ENCODE peak calls at places on chromosomes 5 and 9, in four cellular contexts. E is OCI-LY7, A is GM23248, R is GM23338. M is an unnamed sample. For H3K36me3 and H3K9me2, the result is how much of the 10 kb centered on the place peaks cover.

GRCh38 chr9:102867488-102867887 is 127.6 kb upstream of the CYLC2 start:
- DNase-seq in E (no peak), A (no peak), R (no peak), M (no peak)

GRCh38 chr5:159210306-159210722 is 961 bp upstream of the RNF145 start:
- DNase-seq in E (no peak), A (peak), R (no peak), M (no peak)

GRCh38 chr9:88947581-88948573 is 43.4 kb upstream of the S1PR3 start:
- DNase-seq in E (no peak), A (peak), R (no peak), M (no peak)

GRCh38 chr9:133729646-133730281 is 8.4 kb downstream of the SARDH start:
- DNase-seq in E (no peak), A (no peak), R (no peak), M (no peak)

GRCh38 chr5:7873216-7873615 is 4.3 kb downstream of the MTRR start:
- DNase-seq in E (peak), A (no peak), R (no peak), M (no peak)

GRCh38 chr9:92711844-92712243 is 41.9 kb upstream of the IPPK start:
- DNase-seq in E (no peak), A (no peak), R (no peak), M (no peak)

GRCh38 chr9:35935755-35936509 is 22.0 kb downstream of the OR2S2 start:
- DNase-seq in E (no peak), A (peak), R (no peak), M (no peak)

GRCh38 chr9:97900738-97901565 is 21.3 kb downstream of the TRMO start:
- DNase-seq in E (peak), A (peak), R (peak), M (peak)

GRCh38 chr9:92482336-92482735 is at the start of gene ASPN:
- DNase-seq in E (no peak), A (peak), R (no peak), M (no peak)

GRCh38 chr9:31124389-31124788 is 1260.1 kb upstream of the ACO1 start:
- DNase-seq in E (no peak), A (no peak), R (no peak), M (no peak)

GRCh38 chr9:22208846-22209585 is 199.9 kb upstream of the CDKN2B start:
- DNase-seq in E (no peak), A (peak), R (no peak), M (no peak)

GRCh38 chr5:175616083-175616482 is 41.8 kb upstream of the HRH2 start:
- DNase-seq in E (no peak), A (no peak), R (no peak), M (no peak)

GRCh38 chr9:122346478-122347347 is 24.1 kb upstream of the PTGS1 start:
- DNase-seq in E (no peak), A (peak), R (peak), M (peak)

GRCh38 chr5:172175263-172175719 is 12.7 kb downstream of the STK10 start:
- DNase-seq in E (peak), A (no peak), R (no peak), M (peak)

GRCh38 chr9:32928145-32928763 is 73.2 kb downstream of the APTX start:
- DNase-seq in E (no peak), A (peak), R (no peak), M (no peak)

GRCh38 chr5:131854134-131854533 is 57.3 kb upstream of the FNIP1 start:
- DNase-seq in E (no peak), A (peak), R (no peak), M (no peak)

GRCh38 chr5:74382864-74383618 is 257.5 kb downstream of the ENC1 start:
- DNase-seq in E (no peak), A (peak), R (no peak), M (no peak)

GRCh38 chr5:89351975-89352374 is 469.0 kb upstream of the MEF2C start:
- DNase-seq in E (no peak), A (peak), R (no peak), M (no peak)

GRCh38 chr5:56402273-56403223 is 169.4 kb upstream of the ANKRD55 start:
- DNase-seq in E (no peak), A (no peak), R (peak), M (no peak)

GRCh38 chr5:20572560-20572959 is 584.6 kb upstream of the CDH18 start:
- DNase-seq in E (no peak), A (peak), R (peak), M (no peak)

GRCh38 chr9:93268551-93269314 is 84.8 kb downstream of the WNK2 start:
- DNase-seq in E (peak), A (no peak), R (no peak), M (peak)

GRCh38 chr9:2050236-2050635 is 35.1 kb downstream of the SMARCA2 start:
- DNase-seq in E (no peak), A (peak), R (no peak), M (no peak)

GRCh38 chr5:65556718-65557117 is 6.2 kb downstream of the CENPK start:
- DNase-seq in E (no peak), A (no peak), R (no peak), M (no peak)

GRCh38 chr5:17326600-17327037 is 109.2 kb downstream of the BASP1 start:
- DNase-seq in E (no peak), A (no peak), R (no peak), M (no peak)

GRCh38 chr5:151281001-151281639 is 22.4 kb downstream of the SLC36A3 start:
- DNase-seq in E (no peak), A (no peak), R (no peak), M (no peak)

GRCh38 chr9:10855847-10856246 is 243.0 kb upstream of the PTPRD start:
- DNase-seq in E (no peak), A (peak), R (peak), M (peak)

GRCh38 chr5:147559725-147560124 is 49.9 kb upstream of the DPYSL3 start:
- DNase-seq in E (no peak), A (peak), R (peak), M (no peak)

GRCh38 chr5:127101935-127102334 is 28.6 kb upstream of the C5orf63 start:
- DNase-seq in E (no peak), A (no peak), R (no peak), M (no peak)

GRCh38 chr5:132591140-132591539 is 34.4 kb downstream of the RAD50 start:
- DNase-seq in E (no peak), A (peak), R (no peak), M (no peak)

GRCh38 chr9:125513634-125514413 is 193.2 kb downstream of the MAPKAP1 start:
- DNase-seq in E (no peak), A (peak), R (no peak), M (no peak)

GRCh38 chr9:89884356-89885083 is 279.7 kb downstream of the GADD45G start:
- DNase-seq in E (no peak), A (no peak), R (no peak), M (no peak)

GRCh38 chr5:140073296-140073695 is 30.2 kb upstream of the NRG2 start:
- DNase-seq in E (peak), A (peak), R (peak), M (peak)

GRCh38 chr9:126719677-126720435 is 85.0 kb upstream of the ZBTB43 start:
- DNase-seq in E (peak), A (peak), R (peak), M (peak)

GRCh38 chr9:463455-464125 is 248.9 kb downstream of the DOCK8 start:
- DNase-seq in E (no peak), A (no peak), R (no peak), M (no peak)
- H3K36me3 ChIP-seq in E (half or more), A (under half), R (under half), M (under half)

GRCh38 chr9:123457586-123457985 is 101.6 kb downstream of the CRB2 start:
- DNase-seq in E (no peak), A (no peak), R (peak), M (no peak)
- H3K9me2 ChIP-seq in E (under half), A (under half), R (under half), M (under half)

GRCh38 chr9:131678499-131679111 is 61.3 kb downstream of the RAPGEF1 start:
- DNase-seq in E (peak), A (peak), R (peak), M (peak)

GRCh38 chr9:131676431-131676972 is 63.4 kb downstream of the RAPGEF1 start:
- DNase-seq in E (peak), A (peak), R (no peak), M (peak)

GRCh38 chr9:131677051-131677444 is 62.8 kb downstream of the RAPGEF1 start:
- DNase-seq in E (no peak), A (peak), R (no peak), M (no peak)

GRCh38 chr9:131679261-131680020 is 60.4 kb downstream of the RAPGEF1 start:
- DNase-seq in E (no peak), A (peak), R (no peak), M (no peak)

GRCh38 chr9:131677445-131678180 is 62.3 kb downstream of the RAPGEF1 start:
- DNase-seq in E (peak), A (peak), R (no peak), M (peak)
- H3K4me3 ChIP-seq in E (peak), A (peak), R (no peak), M (peak)

GRCh38 chr9:15180124-15180523 is 126.9 kb downstream of the TTC39B start:
- DNase-seq in E (no peak), A (no peak), R (no peak), M (peak)
- H3K36me3 ChIP-seq in E (under half), A (under half), R (under half), M (under half)

DNA sequence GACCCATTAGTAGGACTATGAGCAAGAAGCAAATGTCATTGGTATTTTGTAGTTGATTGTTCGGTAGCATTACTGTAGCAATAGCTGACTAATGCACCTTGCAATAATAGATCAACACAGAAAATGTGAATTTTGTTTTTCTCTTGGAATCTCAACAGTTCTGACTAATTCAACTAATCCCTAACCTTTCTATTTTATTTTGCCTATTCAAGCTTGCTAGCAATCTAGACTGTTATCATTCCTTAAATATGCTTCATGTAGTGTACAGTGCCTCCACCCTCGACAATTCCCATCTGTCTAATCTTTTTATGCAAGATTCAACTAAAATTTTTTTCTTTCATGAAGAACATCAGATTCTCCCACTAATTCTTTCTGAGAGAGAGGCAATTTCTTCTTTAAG is 570.6 kb downstream of the PDE4D start:
- DNase-seq in E (no peak), A (no peak), R (no peak), M (no peak)
- H3K9me2 ChIP-seq in E (under half), A (under half), R (under half), M (under half)

DNA sequence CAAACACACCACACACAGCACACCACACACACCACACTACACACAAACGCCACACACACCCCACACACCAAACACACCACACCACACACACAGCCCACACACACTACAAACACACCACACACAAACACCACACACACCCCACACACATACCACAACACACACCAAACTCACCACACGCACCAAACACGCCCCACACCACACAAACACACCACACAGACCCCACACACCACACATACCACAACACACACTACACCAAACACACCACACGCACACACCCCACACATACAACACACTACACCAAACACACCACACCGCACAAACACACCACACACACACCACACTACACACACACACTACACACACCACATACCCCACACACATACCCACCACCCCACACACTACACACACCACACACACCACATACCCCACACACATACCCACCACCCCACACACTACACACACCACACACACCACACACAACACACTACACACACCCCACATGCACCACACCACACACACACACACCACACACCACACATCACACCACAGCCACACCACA is 151.2 kb downstream of the ERCC6L2 start:
- DNase-seq in E (no peak), A (no peak), R (no peak), M (no peak)
- H3K4me3 ChIP-seq in E (no peak), A (no peak), R (peak), M (no peak)

DNA sequence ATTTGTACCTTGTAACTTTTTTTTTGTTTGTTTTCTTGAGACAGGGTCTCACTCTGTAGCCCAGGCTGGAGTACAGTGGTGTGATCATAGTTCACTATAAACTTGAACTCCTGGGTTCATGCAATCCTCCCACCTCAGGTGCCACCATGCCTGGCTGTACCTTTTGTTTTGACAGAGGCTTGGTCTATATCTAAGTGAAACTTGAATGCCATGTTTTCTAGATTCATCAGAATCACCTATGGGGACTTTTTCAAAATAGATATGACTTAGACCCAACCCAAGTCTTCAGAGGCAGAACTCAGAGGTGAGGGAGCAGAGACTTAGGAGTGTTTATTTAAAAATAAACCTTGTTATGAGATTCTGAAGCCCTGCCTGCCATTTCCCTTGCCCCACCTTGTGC is 128.4 kb downstream of the PTTG1 start:
- DNase-seq in E (no peak), A (no peak), R (no peak), M (no peak)
- H3K36me3 ChIP-seq in E (under half), A (under half), R (under half), M (under half)

GRCh38 chr5:138464018-138464387 is 1.3 kb upstream of the EGR1 start:
- DNase-seq in E (peak), A (peak), R (peak), M (peak)

GRCh38 chr5:138463335-138464017 is 1.8 kb upstream of the EGR1 start:
- DNase-seq in E (no peak), A (peak), R (peak), M (peak)

GRCh38 chr5:138465288-138466057 is at the start of gene EGR1:
- DNase-seq in E (peak), A (peak), R (peak), M (peak)

GRCh38 chr5:138466058-138466899 is 1.0 kb downstream of the EGR1 start:
- DNase-seq in E (no peak), A (peak), R (no peak), M (no peak)

DNA sequence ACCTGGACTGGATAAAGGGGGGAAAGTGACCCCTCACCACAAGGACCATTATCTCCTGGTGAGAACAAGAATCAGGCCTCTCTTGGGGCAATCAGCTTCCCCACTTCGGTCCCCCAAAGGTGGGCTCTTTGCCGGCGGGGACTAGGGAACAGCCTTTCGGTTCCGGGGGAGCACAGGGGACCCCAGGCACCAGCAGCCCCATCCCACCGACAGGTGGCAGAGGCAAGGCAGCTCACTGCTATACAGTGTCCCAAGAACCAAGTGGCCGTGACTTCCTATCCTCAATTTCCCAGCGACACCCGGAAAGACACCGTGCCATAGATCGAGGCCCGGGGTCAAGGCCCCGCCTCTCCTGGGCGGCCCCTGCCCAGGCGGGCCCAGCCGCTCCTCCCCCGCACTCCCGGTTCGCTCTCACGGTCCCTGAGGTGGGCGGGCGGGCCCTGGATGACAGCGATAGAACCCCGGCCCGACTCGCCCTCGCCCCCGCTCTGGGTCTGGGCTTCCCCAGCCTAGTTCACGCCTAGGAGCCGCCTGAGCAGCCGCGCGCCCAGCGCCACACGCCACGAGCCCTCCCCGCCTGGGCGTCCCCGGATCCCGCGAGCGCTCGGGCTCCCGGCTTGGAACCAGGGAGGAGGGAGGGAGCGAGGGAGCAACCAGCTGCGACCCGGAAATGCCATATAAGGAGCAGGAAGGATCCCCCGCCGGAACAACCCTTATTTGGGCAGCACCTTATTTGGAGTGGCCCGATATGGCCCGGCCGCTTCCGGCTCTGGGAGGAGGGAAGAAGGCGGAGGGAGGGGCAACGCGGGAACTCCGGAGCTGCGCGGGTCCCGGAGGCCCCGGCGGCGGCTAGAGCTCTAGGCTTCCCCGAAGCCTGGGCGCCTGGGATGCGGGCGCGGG is 641 bp upstream of the EGR1 start:
- DNase-seq in E (peak), A (peak), R (peak), M (peak)
- H3K9me2 ChIP-seq in E (under half), A (under half), R (under half), M (under half)

GRCh38 chr5:73199671-73200070 is 26.7 kb downstream of the TMEM174 start:
- DNase-seq in E (no peak), A (no peak), R (no peak), M (no peak)

GRCh38 chr5:73204302-73204701 is 31.3 kb downstream of the TMEM174 start:
- DNase-seq in E (no peak), A (no peak), R (no peak), M (no peak)

GRCh38 chr5:73198833-73199592 is 26.0 kb downstream of the TMEM174 start:
- DNase-seq in E (no peak), A (no peak), R (no peak), M (no peak)

GRCh38 chr5:73204733-73205132 is 31.7 kb downstream of the TMEM174 start:
- DNase-seq in E (no peak), A (no peak), R (no peak), M (no peak)

GRCh38 chr5:73201547-73202513 is 28.8 kb downstream of the TMEM174 start:
- DNase-seq in E (peak), A (peak), R (peak), M (peak)
- H3K4me3 ChIP-seq in E (no peak), A (no peak), R (peak), M (no peak)

DNA sequence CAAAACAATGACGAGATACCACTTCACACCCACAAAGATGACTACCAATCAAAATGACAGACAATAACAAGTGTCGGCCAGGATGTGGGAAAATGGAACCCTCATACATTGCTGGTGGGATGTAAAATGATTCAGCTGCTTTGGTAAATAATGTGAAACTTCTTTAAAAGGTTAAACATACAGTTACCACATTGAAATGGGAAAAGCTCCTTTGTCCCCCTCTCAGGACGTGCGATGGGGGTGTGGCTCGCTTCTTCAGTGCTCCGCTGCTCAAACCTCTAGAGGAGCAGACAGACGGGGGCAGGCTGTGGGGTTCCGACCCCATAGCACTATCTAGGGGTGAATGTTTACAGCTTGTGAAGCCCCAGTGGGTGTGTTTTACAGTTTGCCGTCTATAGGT is 8.0 kb upstream of the PLPP6 start:
- DNase-seq in E (no peak), A (no peak), R (no peak), M (no peak)
- H3K36me3 ChIP-seq in E (under half), A (under half), R (under half), M (under half)

M was measured in Karpas-422.